ENCODE peak calls at places on chromosomes 4 and X, in six cellular contexts. C is fibroblast of mammary gland, T is choroid plexus epithelial cell, D is fibroblast of pulmonary artery, X is lower leg skin, U is HCT116. L is an unnamed sample.

GRCh38 chr4:96543346-96543745 is 703.5 kb downstream of the PDHA2 start:
- DNase-seq in C (no peak), T (no peak), D (no peak), X (no peak), U (no peak), L (no peak)

GRCh38 chr4:125313497-125313896 is 1.3 kb upstream of the FAT4 start:
- DNase-seq in C (peak), T (peak), D (peak), X (no peak), U (peak), L (no peak)

GRCh38 chrX:1554469-1555210 is 17.7 kb upstream of the P2RY8 start:
- DNase-seq in C (no peak), T (no peak), D (no peak), X (peak), U (no peak), L (peak)

GRCh38 chrX:133366735-133367134 is 48.6 kb downstream of the GPC4 start:
- DNase-seq in C (no peak), T (no peak), D (no peak), X (no peak), U (no peak), L (no peak)

GRCh38 chr4:26860922-26861433 is 337 bp downstream of the STIM2 start:
- DNase-seq in C (peak), T (peak), D (peak), X (peak), U (no peak), L (peak)

GRCh38 chr4:111718763-111719537 is 426.3 kb upstream of the FAM241A start:
- DNase-seq in C (no peak), T (no peak), D (no peak), X (no peak), U (no peak), L (no peak)

GRCh38 chrX:124211312-124211942 is 121.0 kb upstream of the TEX13D start:
- DNase-seq in C (peak), T (peak), D (peak), X (no peak), U (peak), L (no peak)

GRCh38 chrX:154397888-154398667 is at the start of gene RPL10:
- DNase-seq in C (peak), T (peak), D (peak), X (peak), U (peak), L (peak)

GRCh38 chrX:73943900-73944581 is 359.9 kb upstream of the ZCCHC13 start:
- DNase-seq in C (peak), T (peak), D (peak), X (peak), U (peak), L (peak)

GRCh38 chr4:161952382-161952781 is 211.4 kb downstream of the FSTL5 start:
- DNase-seq in C (no peak), T (peak), D (peak), X (no peak), U (no peak), L (no peak)
- TF ChIP-seq CTCF in C (no peak), T (peak), D (peak), X (no peak), U (peak), L (peak)

DNA sequence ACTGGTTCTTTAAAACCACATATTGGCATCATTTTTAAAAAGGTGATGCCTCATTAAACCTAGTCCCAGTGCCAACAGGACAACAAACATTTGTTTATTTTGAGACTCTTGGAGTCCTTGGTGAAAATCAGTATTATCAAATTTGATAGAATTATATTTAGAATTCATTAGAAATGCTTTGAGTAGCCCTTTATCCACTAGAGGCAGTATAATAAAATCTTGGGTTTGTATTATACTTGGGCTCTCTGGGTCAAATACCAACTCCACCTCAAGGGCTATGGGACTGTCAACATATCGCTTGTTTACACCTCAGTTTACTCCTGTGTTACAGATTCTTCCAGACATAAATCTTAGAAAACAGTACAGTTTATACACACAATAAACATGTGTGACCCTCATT is 335.7 kb upstream of the FSTL5 start:
- DNase-seq in C (no peak), T (peak), D (no peak), X (no peak), U (no peak), L (no peak)
- TF ChIP-seq CTCF in C (peak), T (peak), D (peak), X (no peak), U (peak), L (peak)

GRCh38 chrX:86192827-86193226 is 44.6 kb downstream of the DACH2 start:
- DNase-seq in C (no peak), T (peak), D (no peak), X (no peak), U (no peak), L (no peak)
- TF ChIP-seq CTCF in C (no peak), T (no peak), D (no peak), X (no peak), U (no peak), L (no peak)

GRCh38 chr4:188417181-188417580 is 277.9 kb downstream of the TRIML1 start:
- DNase-seq in C (no peak), T (no peak), D (no peak), X (no peak), U (no peak), L (no peak)
- TF ChIP-seq CTCF in C (no peak), T (no peak), D (no peak), X (no peak), U (no peak), L (peak)